ENCODE peak calls at places on chromosome 17, in five cellular contexts. One of them, this sample, is unnamed.

GRCh38 chr17:39812466-39812865 is 51.6 kb downstream of the IKZF3 start:
- DNase-seq in adrenal gland: no peak
- DNase-seq in cardiac muscle cell: no peak
- DNase-seq in heart left ventricle: no peak
- DNase-seq in psoas muscle: no peak
- DNase-seq in this sample: no peak

GRCh38 chr17:65177901-65178300 is 40.7 kb downstream of the RGS9 start:
- DNase-seq in psoas muscle: no peak
- DNase-seq in cardiac muscle cell: peak
- DNase-seq in heart left ventricle: no peak
- DNase-seq in adrenal gland: no peak
- DNase-seq in this sample: no peak

GRCh38 chr17:250487-251300 is 69.2 kb upstream of the DOC2B start:
- DNase-seq in heart left ventricle: no peak
- DNase-seq in adrenal gland: no peak
- DNase-seq in cardiac muscle cell: no peak
- DNase-seq in psoas muscle: no peak
- DNase-seq in this sample: peak

GRCh38 chr17:6559753-6560215 is 3.4 kb upstream of the PITPNM3 start:
- DNase-seq in psoas muscle: no peak
- DNase-seq in adrenal gland: peak
- DNase-seq in cardiac muscle cell: no peak
- DNase-seq in heart left ventricle: peak
- DNase-seq in this sample: peak

GRCh38 chr17:55348749-55349354 is 72.8 kb downstream of the MMD start:
- DNase-seq in heart left ventricle: peak
- DNase-seq in cardiac muscle cell: peak
- DNase-seq in psoas muscle: peak
- DNase-seq in adrenal gland: peak
- DNase-seq in this sample: peak

GRCh38 chr17:6575596-6575988 is 19.2 kb upstream of the PITPNM3 start:
- DNase-seq in psoas muscle: no peak
- DNase-seq in adrenal gland: no peak
- DNase-seq in cardiac muscle cell: no peak
- DNase-seq in heart left ventricle: no peak
- DNase-seq in this sample: no peak

GRCh38 chr17:46777943-46778915 is 40.3 kb downstream of the WNT3 start:
- DNase-seq in psoas muscle: no peak
- DNase-seq in adrenal gland: no peak
- DNase-seq in cardiac muscle cell: no peak
- DNase-seq in heart left ventricle: no peak
- DNase-seq in this sample: no peak

GRCh38 chr17:6995500-6996255 is at the start of gene ALOX12:
- DNase-seq in cardiac muscle cell: peak
- DNase-seq in adrenal gland: no peak
- DNase-seq in heart left ventricle: no peak
- DNase-seq in psoas muscle: peak
- DNase-seq in this sample: no peak

GRCh38 chr17:81484195-81484979 is 28.2 kb downstream of the ACTG1 start:
- DNase-seq in psoas muscle: peak
- DNase-seq in cardiac muscle cell: peak
- DNase-seq in adrenal gland: peak
- DNase-seq in heart left ventricle: peak
- DNase-seq in this sample: peak

DNA sequence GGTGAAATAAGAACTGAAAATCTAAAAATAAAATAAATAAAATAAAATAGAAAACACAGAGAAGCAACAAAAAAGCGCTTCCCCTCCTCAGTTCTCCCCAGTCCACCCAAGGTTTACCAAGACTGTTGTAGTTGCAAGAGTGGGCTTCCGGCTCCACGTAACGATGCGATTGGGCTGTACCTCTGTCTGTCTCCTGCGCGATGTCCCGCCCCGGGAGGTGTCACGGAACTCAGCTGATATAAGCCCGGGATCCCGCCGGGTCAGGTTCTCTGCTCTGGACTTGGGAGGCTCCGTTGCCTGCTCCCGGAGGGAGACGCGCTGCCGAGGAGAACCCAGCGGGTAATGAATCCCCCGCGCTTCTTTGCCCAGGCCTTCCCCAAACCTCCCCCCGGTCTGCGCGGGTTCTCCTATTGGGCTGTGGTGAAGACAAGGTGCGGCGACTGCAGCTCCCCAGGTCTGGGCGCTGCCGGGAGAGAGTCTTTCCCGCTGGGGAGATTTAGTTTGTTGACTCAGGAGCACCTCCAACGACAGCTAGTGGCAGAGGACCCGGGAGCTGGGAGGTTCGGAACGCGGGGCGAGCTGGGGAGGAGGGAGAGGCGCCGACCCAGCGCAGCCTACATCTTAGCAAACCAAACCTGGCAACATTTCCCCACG is at the start of gene SLFN5:
- DNase-seq in heart left ventricle: peak
- DNase-seq in psoas muscle: peak
- DNase-seq in cardiac muscle cell: peak
- DNase-seq in adrenal gland: peak
- DNase-seq in this sample: peak
- H3K27ac ChIP-seq in heart left ventricle: peak
- H3K27ac ChIP-seq in psoas muscle: peak
- H3K27ac ChIP-seq in cardiac muscle cell: peak
- H3K27ac ChIP-seq in adrenal gland: peak
- H3K27ac ChIP-seq in this sample: peak

GRCh38 chr17:48869821-48870318 is 22.7 kb upstream of the ATP5MC1 start:
- DNase-seq in heart left ventricle: no peak
- DNase-seq in cardiac muscle cell: no peak
- DNase-seq in adrenal gland: no peak
- DNase-seq in psoas muscle: no peak
- DNase-seq in this sample: no peak
- H3K27ac ChIP-seq in heart left ventricle: no peak
- H3K27ac ChIP-seq in cardiac muscle cell: no peak
- H3K27ac ChIP-seq in adrenal gland: no peak
- H3K27ac ChIP-seq in psoas muscle: no peak
- H3K27ac ChIP-seq in this sample: no peak

GRCh38 chr17:44916781-44917241 is 1.5 kb upstream of the GFAP start:
- DNase-seq in cardiac muscle cell: peak
- DNase-seq in psoas muscle: peak
- DNase-seq in heart left ventricle: peak
- DNase-seq in adrenal gland: peak
- DNase-seq in this sample: peak
- H3K27ac ChIP-seq in cardiac muscle cell: peak
- H3K27ac ChIP-seq in psoas muscle: no peak
- H3K27ac ChIP-seq in heart left ventricle: peak
- H3K27ac ChIP-seq in adrenal gland: peak
- H3K27ac ChIP-seq in this sample: no peak

DNA sequence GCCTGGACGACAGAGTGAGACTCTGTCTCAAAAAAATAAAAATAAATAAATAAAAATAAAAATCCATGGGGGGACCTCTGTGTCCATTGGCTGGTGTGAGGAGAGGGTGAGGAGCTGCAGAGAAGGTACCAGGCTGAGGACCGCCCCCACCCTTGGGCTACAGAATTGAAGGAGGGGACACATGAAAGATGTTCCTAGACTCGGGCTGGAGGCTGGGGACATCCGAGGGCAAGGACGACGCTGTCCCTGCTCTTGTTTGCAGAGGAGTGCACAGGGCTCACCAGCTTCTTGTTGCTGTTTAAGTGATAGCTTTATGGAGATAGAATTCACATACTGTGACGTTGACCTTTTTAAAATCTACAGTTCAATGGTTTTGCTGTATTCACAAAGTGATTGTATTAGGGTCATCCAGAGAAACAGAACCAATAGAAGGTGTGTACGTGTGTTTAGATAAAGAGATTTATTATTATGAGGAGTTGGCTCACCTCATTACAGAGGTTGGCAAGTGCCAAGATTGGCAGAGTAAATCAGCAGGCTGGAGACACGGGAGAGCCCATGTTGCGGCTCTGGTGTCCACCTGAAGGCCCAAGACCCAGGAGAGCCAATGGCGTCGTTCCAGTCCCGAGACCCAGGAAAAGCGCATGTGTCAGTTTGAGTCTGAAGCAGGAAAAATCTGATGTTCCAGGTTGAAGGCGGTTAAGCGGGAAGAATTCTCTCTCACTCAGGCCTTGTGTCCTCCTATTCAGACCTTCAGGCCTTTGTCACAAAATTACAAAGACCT is 320.7 kb downstream of the SEC14L1 start:
- DNase-seq in cardiac muscle cell: no peak
- DNase-seq in psoas muscle: no peak
- DNase-seq in heart left ventricle: peak
- DNase-seq in adrenal gland: no peak
- DNase-seq in this sample: no peak
- H3K27ac ChIP-seq in cardiac muscle cell: peak
- H3K27ac ChIP-seq in psoas muscle: peak
- H3K27ac ChIP-seq in heart left ventricle: peak
- H3K27ac ChIP-seq in adrenal gland: peak
- H3K27ac ChIP-seq in this sample: peak

This sample was measured in lower lobe of right lung.